ENCODE peak calls at places on chromosomes 6 and 20, in six cellular contexts. One of them, this sample, is unnamed.

GRCh38 chr6:33010356-33010755 is 965 bp upstream of the HLA-DOA start:
- DNase-seq in cardiac muscle cell: no peak
- DNase-seq in heart left ventricle: no peak
- DNase-seq in CD8-positive, alpha-beta T cell: no peak
- DNase-seq in mammary epithelial cell: no peak
- DNase-seq in Peyer's patch: no peak
- DNase-seq in this sample: no peak

GRCh38 chr20:32984196-32984595 is 20.0 kb downstream of the SUN5 start:
- DNase-seq in Peyer's patch: no peak
- DNase-seq in cardiac muscle cell: no peak
- DNase-seq in CD8-positive, alpha-beta T cell: no peak
- DNase-seq in mammary epithelial cell: no peak
- DNase-seq in heart left ventricle: no peak
- DNase-seq in this sample: no peak

GRCh38 chr6:96760153-96760687 is 77.1 kb downstream of the GPR63 start:
- DNase-seq in CD8-positive, alpha-beta T cell: no peak
- DNase-seq in mammary epithelial cell: no peak
- DNase-seq in heart left ventricle: no peak
- DNase-seq in cardiac muscle cell: no peak
- DNase-seq in Peyer's patch: no peak
- DNase-seq in this sample: no peak

GRCh38 chr6:49327575-49327974 is 135.5 kb downstream of the MMUT start:
- DNase-seq in Peyer's patch: no peak
- DNase-seq in CD8-positive, alpha-beta T cell: no peak
- DNase-seq in heart left ventricle: no peak
- DNase-seq in mammary epithelial cell: no peak
- DNase-seq in cardiac muscle cell: no peak
- DNase-seq in this sample: no peak

GRCh38 chr20:4764805-4765204 is 43.1 kb downstream of the PRND start:
- DNase-seq in cardiac muscle cell: no peak
- DNase-seq in mammary epithelial cell: no peak
- DNase-seq in CD8-positive, alpha-beta T cell: no peak
- DNase-seq in Peyer's patch: no peak
- DNase-seq in heart left ventricle: no peak
- DNase-seq in this sample: no peak

GRCh38 chr6:7440476-7440875 is 50.9 kb downstream of the RIOK1 start:
- DNase-seq in heart left ventricle: no peak
- DNase-seq in CD8-positive, alpha-beta T cell: no peak
- DNase-seq in cardiac muscle cell: no peak
- DNase-seq in mammary epithelial cell: no peak
- DNase-seq in Peyer's patch: no peak
- DNase-seq in this sample: no peak

GRCh38 chr20:34547844-34548613 is 10.5 kb upstream of the MAP1LC3A start:
- DNase-seq in Peyer's patch: no peak
- DNase-seq in cardiac muscle cell: no peak
- DNase-seq in mammary epithelial cell: no peak
- DNase-seq in heart left ventricle: no peak
- DNase-seq in CD8-positive, alpha-beta T cell: no peak
- DNase-seq in this sample: no peak

GRCh38 chr6:66376021-66376420 is 669.0 kb upstream of the EYS start:
- DNase-seq in mammary epithelial cell: no peak
- DNase-seq in heart left ventricle: no peak
- DNase-seq in Peyer's patch: no peak
- DNase-seq in CD8-positive, alpha-beta T cell: no peak
- DNase-seq in cardiac muscle cell: no peak
- DNase-seq in this sample: no peak

GRCh38 chr6:56789879-56790278 is 147.2 kb upstream of the DST start:
- DNase-seq in Peyer's patch: no peak
- DNase-seq in CD8-positive, alpha-beta T cell: no peak
- DNase-seq in mammary epithelial cell: peak
- DNase-seq in heart left ventricle: no peak
- DNase-seq in cardiac muscle cell: no peak
- DNase-seq in this sample: no peak

GRCh38 chr6:116100419-116101297 is at the start of gene NT5DC1:
- DNase-seq in mammary epithelial cell: peak
- DNase-seq in CD8-positive, alpha-beta T cell: peak
- DNase-seq in cardiac muscle cell: peak
- DNase-seq in Peyer's patch: peak
- DNase-seq in heart left ventricle: peak
- DNase-seq in this sample: peak

GRCh38 chr20:21251278-21251677 is 51.9 kb upstream of the XRN2 start:
- DNase-seq in cardiac muscle cell: peak
- DNase-seq in Peyer's patch: no peak
- DNase-seq in CD8-positive, alpha-beta T cell: no peak
- DNase-seq in heart left ventricle: no peak
- DNase-seq in mammary epithelial cell: peak
- DNase-seq in this sample: no peak

GRCh38 chr20:46838002-46838401 is 56.6 kb upstream of the EYA2 start:
- DNase-seq in heart left ventricle: no peak
- DNase-seq in Peyer's patch: no peak
- DNase-seq in mammary epithelial cell: no peak
- DNase-seq in CD8-positive, alpha-beta T cell: no peak
- DNase-seq in cardiac muscle cell: no peak
- DNase-seq in this sample: no peak

GRCh38 chr6:25579484-25579883 is 72.5 kb upstream of the SCGN start:
- DNase-seq in heart left ventricle: no peak
- DNase-seq in cardiac muscle cell: no peak
- DNase-seq in CD8-positive, alpha-beta T cell: no peak
- DNase-seq in Peyer's patch: no peak
- DNase-seq in mammary epithelial cell: no peak
- DNase-seq in this sample: no peak

GRCh38 chr20:41408986-41409385 is 42.4 kb upstream of the EMILIN3 start:
- DNase-seq in heart left ventricle: peak
- DNase-seq in Peyer's patch: no peak
- DNase-seq in CD8-positive, alpha-beta T cell: no peak
- DNase-seq in mammary epithelial cell: no peak
- DNase-seq in cardiac muscle cell: no peak
- DNase-seq in this sample: no peak
- H3K4me3 ChIP-seq in heart left ventricle: no peak
- H3K4me3 ChIP-seq in Peyer's patch: no peak
- H3K4me3 ChIP-seq in CD8-positive, alpha-beta T cell: no peak
- H3K4me3 ChIP-seq in mammary epithelial cell: no peak
- H3K4me3 ChIP-seq in cardiac muscle cell: no peak
- H3K4me3 ChIP-seq in this sample: no peak

GRCh38 chr6:69489970-69490369 is 306.8 kb downstream of the LMBRD1 start:
- DNase-seq in heart left ventricle: no peak
- DNase-seq in cardiac muscle cell: no peak
- DNase-seq in mammary epithelial cell: no peak
- DNase-seq in CD8-positive, alpha-beta T cell: no peak
- DNase-seq in Peyer's patch: no peak
- DNase-seq in this sample: no peak

DNA sequence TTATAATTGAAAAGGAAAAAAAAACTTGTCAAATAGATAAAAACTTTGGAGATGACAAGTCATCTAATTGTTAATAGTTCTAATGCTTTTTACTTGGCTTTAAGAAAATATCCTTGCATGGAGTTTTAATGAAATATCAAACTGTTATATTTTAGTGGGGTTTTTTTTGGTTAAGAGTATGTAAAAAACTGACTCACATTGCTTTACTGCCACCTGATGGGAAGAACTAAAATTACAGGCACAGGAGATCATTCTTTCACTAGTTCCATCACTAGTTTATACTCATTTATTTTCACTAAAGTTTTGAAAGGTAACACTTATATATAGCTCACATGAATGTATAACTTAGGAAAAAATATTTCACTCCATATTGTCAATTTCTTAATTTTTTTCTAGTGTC is 309.1 kb downstream of the LMBRD1 start:
- DNase-seq in heart left ventricle: no peak
- DNase-seq in Peyer's patch: no peak
- DNase-seq in mammary epithelial cell: no peak
- DNase-seq in CD8-positive, alpha-beta T cell: no peak
- DNase-seq in cardiac muscle cell: no peak
- DNase-seq in this sample: no peak
- TF ChIP-seq CTCF in heart left ventricle: peak
- TF ChIP-seq CTCF in Peyer's patch: no peak
- TF ChIP-seq CTCF in mammary epithelial cell: peak
- TF ChIP-seq CTCF in CD8-positive, alpha-beta T cell: no peak
- TF ChIP-seq CTCF in cardiac muscle cell: no peak
- TF ChIP-seq CTCF in this sample: no peak

GRCh38 chr6:90178294-90178678 is 118.4 kb downstream of the BACH2 start:
- DNase-seq in Peyer's patch: no peak
- DNase-seq in heart left ventricle: no peak
- DNase-seq in cardiac muscle cell: no peak
- DNase-seq in mammary epithelial cell: no peak
- DNase-seq in CD8-positive, alpha-beta T cell: no peak
- DNase-seq in this sample: no peak
- H3K27ac ChIP-seq in Peyer's patch: no peak
- H3K27ac ChIP-seq in heart left ventricle: no peak
- H3K27ac ChIP-seq in cardiac muscle cell: peak
- H3K27ac ChIP-seq in mammary epithelial cell: no peak
- H3K27ac ChIP-seq in CD8-positive, alpha-beta T cell: peak
- H3K27ac ChIP-seq in this sample: no peak

GRCh38 chr6:89460713-89461112 is 27.8 kb downstream of the ANKRD6 start:
- DNase-seq in heart left ventricle: no peak
- DNase-seq in CD8-positive, alpha-beta T cell: no peak
- DNase-seq in mammary epithelial cell: no peak
- DNase-seq in Peyer's patch: no peak
- DNase-seq in cardiac muscle cell: no peak
- DNase-seq in this sample: no peak

GRCh38 chr6:89458720-89459119 is 25.8 kb downstream of the ANKRD6 start:
- DNase-seq in cardiac muscle cell: no peak
- DNase-seq in CD8-positive, alpha-beta T cell: no peak
- DNase-seq in Peyer's patch: no peak
- DNase-seq in mammary epithelial cell: peak
- DNase-seq in heart left ventricle: no peak
- DNase-seq in this sample: no peak

GRCh38 chr6:89464295-89464694 is 31.3 kb downstream of the ANKRD6 start:
- DNase-seq in heart left ventricle: no peak
- DNase-seq in CD8-positive, alpha-beta T cell: no peak
- DNase-seq in mammary epithelial cell: no peak
- DNase-seq in Peyer's patch: no peak
- DNase-seq in cardiac muscle cell: no peak
- DNase-seq in this sample: no peak

GRCh38 chr6:89462503-89462902 is 29.6 kb downstream of the ANKRD6 start:
- DNase-seq in Peyer's patch: no peak
- DNase-seq in heart left ventricle: no peak
- DNase-seq in CD8-positive, alpha-beta T cell: no peak
- DNase-seq in mammary epithelial cell: no peak
- DNase-seq in cardiac muscle cell: no peak
- DNase-seq in this sample: no peak

DNA sequence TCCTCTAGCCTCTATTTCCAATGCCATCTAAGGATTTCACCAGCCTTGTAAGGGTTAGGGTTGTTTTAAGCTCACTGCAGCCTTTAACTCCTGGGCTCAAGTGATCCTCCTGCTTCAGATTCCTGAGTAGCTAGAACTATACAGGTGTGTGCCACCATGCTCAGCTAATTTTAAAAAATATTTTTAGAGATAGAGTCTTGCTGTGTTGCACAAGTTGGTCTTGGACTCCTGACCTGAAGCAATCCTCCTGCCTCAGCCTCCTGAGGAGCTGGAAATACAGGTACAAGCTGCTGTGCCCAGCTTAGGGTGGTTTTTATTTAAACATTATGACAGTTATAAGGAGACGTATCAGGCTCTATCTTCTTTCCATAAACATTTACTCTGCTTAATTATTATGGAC is 26.5 kb downstream of the ANKRD6 start:
- DNase-seq in Peyer's patch: no peak
- DNase-seq in CD8-positive, alpha-beta T cell: no peak
- DNase-seq in mammary epithelial cell: no peak
- DNase-seq in cardiac muscle cell: no peak
- DNase-seq in heart left ventricle: no peak
- DNase-seq in this sample: no peak
- H3K4me3 ChIP-seq in Peyer's patch: no peak
- H3K4me3 ChIP-seq in CD8-positive, alpha-beta T cell: no peak
- H3K4me3 ChIP-seq in mammary epithelial cell: no peak
- H3K4me3 ChIP-seq in cardiac muscle cell: no peak
- H3K4me3 ChIP-seq in heart left ventricle: no peak
- H3K4me3 ChIP-seq in this sample: no peak

GRCh38 chr6:72622094-72622540 is 253 bp downstream of the KCNQ5 start:
- DNase-seq in heart left ventricle: peak
- DNase-seq in cardiac muscle cell: peak
- DNase-seq in mammary epithelial cell: peak
- DNase-seq in CD8-positive, alpha-beta T cell: peak
- DNase-seq in Peyer's patch: no peak
- DNase-seq in this sample: peak
- TF ChIP-seq CTCF in heart left ventricle: no peak
- TF ChIP-seq CTCF in cardiac muscle cell: peak
- TF ChIP-seq CTCF in mammary epithelial cell: no peak
- TF ChIP-seq CTCF in CD8-positive, alpha-beta T cell: peak
- TF ChIP-seq CTCF in Peyer's patch: peak
- TF ChIP-seq CTCF in this sample: no peak

DNA sequence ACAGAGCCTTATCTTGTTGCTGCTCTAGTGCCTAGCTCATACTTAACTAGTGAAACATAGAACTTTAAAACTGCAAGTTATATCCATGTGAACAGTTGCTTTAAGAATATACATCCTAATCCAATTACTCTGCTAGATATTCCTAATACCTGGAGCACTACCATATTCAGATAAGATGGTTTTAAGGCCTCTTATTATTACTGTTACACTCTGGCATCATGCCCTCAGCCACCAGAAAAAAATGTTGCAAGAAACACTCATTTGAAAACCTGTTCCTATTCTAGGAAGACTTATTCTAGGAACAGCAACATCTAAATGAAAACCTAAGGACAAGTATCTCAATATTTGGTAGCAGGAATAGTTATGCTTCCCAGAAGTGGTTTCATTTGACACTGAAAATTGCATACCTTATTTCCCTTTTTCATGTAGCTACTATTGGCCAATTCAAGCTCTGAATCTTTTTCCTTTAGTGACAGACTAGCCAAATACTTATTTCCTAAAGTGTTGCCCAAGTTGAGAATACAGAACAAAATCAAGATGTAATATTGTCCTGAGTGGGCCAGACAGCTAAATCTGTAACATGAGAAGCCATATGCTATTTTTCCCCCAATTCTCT is 4.8 kb upstream of the MTFR2 start:
- DNase-seq in CD8-positive, alpha-beta T cell: no peak
- DNase-seq in cardiac muscle cell: no peak
- DNase-seq in heart left ventricle: no peak
- DNase-seq in Peyer's patch: no peak
- DNase-seq in mammary epithelial cell: no peak
- DNase-seq in this sample: no peak
- H3K27ac ChIP-seq in CD8-positive, alpha-beta T cell: no peak
- H3K27ac ChIP-seq in cardiac muscle cell: no peak
- H3K27ac ChIP-seq in heart left ventricle: no peak
- H3K27ac ChIP-seq in Peyer's patch: no peak
- H3K27ac ChIP-seq in mammary epithelial cell: no peak
- H3K27ac ChIP-seq in this sample: no peak

GRCh38 chr20:50322703-50323131 is 132.1 kb downstream of the CEBPB start:
- DNase-seq in CD8-positive, alpha-beta T cell: no peak
- DNase-seq in heart left ventricle: no peak
- DNase-seq in Peyer's patch: no peak
- DNase-seq in cardiac muscle cell: no peak
- DNase-seq in mammary epithelial cell: no peak
- DNase-seq in this sample: no peak
- H3K4me3 ChIP-seq in CD8-positive, alpha-beta T cell: no peak
- H3K4me3 ChIP-seq in heart left ventricle: no peak
- H3K4me3 ChIP-seq in Peyer's patch: no peak
- H3K4me3 ChIP-seq in cardiac muscle cell: no peak
- H3K4me3 ChIP-seq in mammary epithelial cell: no peak
- H3K4me3 ChIP-seq in this sample: no peak

This sample was measured in colonic mucosa.